ENCODE peak calls at places on chromosome 7, in eight cellular contexts. U is colonic mucosa, H is IMR-90, J is GM23248, O is MM.1S, K is keratinocyte, M is fibroblast of lung, B is H9. V is an unnamed sample.

GRCh38 chr7:23254051-23254681 is 7.6 kb downstream of the GPNMB start:
- DNase-seq in U (no peak), B (no peak), H (no peak), O (no peak), J (no peak), K (no peak), M (peak; percentile 65), V (no peak)

GRCh38 chr7:57071-57470 is 135.3 kb upstream of the FAM20C start:
- DNase-seq in H (no peak), U (no peak), O (no peak), J (no peak), B (no peak), K (no peak), M (no peak), V (no peak)

GRCh38 chr7:139682136-139683013 is 95.4 kb downstream of the HIPK2 start:
- DNase-seq in K (peak; percentile 86), U (no peak), O (no peak), H (peak; percentile 92), B (no peak), J (peak; percentile 94), M (peak; percentile 82), V (peak; percentile 88)

GRCh38 chr7:133265821-133266220 is 12.9 kb downstream of the EXOC4 start:
- DNase-seq in M (peak; percentile 49), U (no peak), J (peak; percentile 11), B (no peak), O (no peak), K (no peak), H (peak; percentile 21), V (no peak)

GRCh38 chr7:26937306-26937705 is 72.9 kb upstream of the SKAP2 start:
- DNase-seq in M (no peak), U (no peak), O (no peak), B (no peak), J (peak; percentile 66), H (no peak), K (no peak), V (no peak)

GRCh38 chr7:33946094-33946699 is 40.9 kb downstream of the BMPER start:
- DNase-seq in O (no peak), J (no peak), B (no peak), H (no peak), U (no peak), K (no peak), M (no peak), V (peak; percentile 68)

GRCh38 chr7:158112571-158113320 is 474.9 kb downstream of the PTPRN2 start:
- DNase-seq in M (no peak), J (no peak), O (no peak), K (no peak), U (no peak), H (no peak), B (no peak), V (no peak)

GRCh38 chr7:121329460-121330052 is 756 bp downstream of the WNT16 start:
- DNase-seq in K (no peak), M (peak; percentile 23), J (peak; percentile 26), U (peak; percentile 34), B (peak; percentile 74), H (no peak), O (peak; percentile 83), V (no peak)

GRCh38 chr7:885261-885892 is 9.0 kb downstream of the GET4 start:
- DNase-seq in K (no peak), M (no peak), U (no peak), J (no peak), O (no peak), H (no peak), B (no peak), V (no peak)

DNA sequence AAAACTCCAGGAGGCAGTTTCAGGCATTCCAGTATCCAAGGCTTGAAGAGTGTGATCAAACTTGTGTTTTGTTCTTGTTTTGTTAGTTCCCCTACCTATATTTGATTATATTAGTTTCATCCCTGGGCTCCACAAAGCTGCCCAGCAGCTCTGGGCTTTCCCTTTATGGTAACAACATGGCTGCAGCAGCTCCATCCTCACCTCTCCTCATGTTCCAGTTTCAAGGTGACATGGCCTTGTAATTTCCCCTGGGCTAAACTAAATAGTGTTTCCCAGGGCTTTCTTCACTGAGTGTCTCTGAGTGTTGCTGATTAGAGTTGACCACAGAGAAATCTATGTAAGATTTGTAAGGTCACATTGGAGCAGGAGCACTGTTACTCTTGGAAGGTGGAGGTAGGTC is 83.4 kb downstream of the MACC1 start:
- DNase-seq in U (no peak), H (no peak), O (no peak), J (no peak), K (no peak), B (no peak), M (no peak), V (no peak)
- H3K9ac ChIP-seq in U (no peak overlapping the region), H (no peak overlapping the region), O (no peak overlapping the region), J (no peak overlapping the region), K (no peak overlapping the region), B (no peak overlapping the region), M (no peak overlapping the region), V (no peak overlapping the region)

DNA sequence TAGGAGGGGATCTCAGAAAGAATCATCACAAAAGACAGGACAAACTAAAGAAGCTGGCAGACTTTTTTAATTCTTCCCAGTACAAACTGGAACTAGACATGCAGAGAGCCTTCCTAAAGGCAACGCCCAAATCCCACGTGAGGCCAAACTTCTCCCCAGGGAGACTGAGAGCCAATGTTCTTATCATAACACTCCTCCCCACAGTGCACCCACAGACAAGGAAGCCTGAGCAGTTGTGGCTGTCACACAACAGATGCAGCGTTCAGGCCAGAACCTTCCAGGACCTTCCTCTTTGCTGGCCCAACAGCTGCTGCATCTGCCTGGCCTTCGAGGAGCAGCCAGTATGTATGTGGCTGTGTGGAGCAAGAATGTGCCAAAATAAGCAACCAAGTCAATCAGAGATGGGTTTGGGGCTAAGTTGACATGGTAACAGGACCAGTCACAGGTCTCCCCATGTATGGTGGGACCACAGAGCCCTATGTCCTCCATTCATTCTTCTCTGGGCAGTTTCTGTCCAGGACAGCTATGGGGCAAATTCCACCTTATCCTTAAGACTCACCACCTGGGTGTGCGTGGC is 34.9 kb downstream of the SRPK2 start:
- DNase-seq in B (no peak), H (no peak), M (peak; percentile 35), U (peak; percentile 39), K (no peak), O (no peak), J (peak; percentile 72), V (no peak)
- H3K9ac ChIP-seq in B (no peak overlapping the region), H (no peak overlapping the region), M (no peak overlapping the region), U (no peak overlapping the region), K (no peak overlapping the region), O (no peak overlapping the region), J (peak overlapping the region; percentile 45), V (no peak overlapping the region)

GRCh38 chr7:100566018-100566531 is 7.6 kb downstream of the SAP25 start:
- DNase-seq in K (no peak), M (no peak), O (no peak), J (no peak), B (no peak), U (no peak), H (no peak), V (no peak)
- H3K9ac ChIP-seq in K (no peak overlapping the region), M (no peak overlapping the region), O (no peak overlapping the region), J (no peak overlapping the region), B (no peak overlapping the region), U (no peak overlapping the region), H (no peak overlapping the region), V (no peak overlapping the region)

DNA sequence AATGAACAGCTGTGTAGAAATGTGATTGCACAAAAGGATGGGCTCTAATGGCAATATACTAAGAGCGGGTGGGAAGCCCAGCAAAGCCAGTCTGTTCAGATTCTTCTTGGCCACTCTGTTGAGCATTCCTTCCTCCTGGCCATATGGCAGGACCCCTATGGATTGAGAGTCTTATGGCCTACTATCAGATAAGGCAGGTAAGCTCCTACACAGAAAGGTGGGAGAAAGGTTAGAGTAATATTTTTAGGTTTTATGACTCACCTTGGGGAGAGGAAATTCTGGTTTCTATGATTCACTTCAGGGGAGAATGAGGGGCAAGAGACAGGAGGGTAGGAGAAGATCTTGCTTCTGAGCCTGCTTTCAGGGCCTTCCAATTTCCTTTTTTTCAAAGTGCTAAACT is 15.1 kb upstream of the AKR1B10 start:
- DNase-seq in U (no peak), J (no peak), B (no peak), H (no peak), O (no peak), K (no peak), M (no peak), V (peak; percentile 87)
- H3K9ac ChIP-seq in U (no peak overlapping the region), J (no peak overlapping the region), B (no peak overlapping the region), H (no peak overlapping the region), O (no peak overlapping the region), K (no peak overlapping the region), M (no peak overlapping the region), V (peak overlapping the region; percentile 65)

GRCh38 chr7:43647772-43648643 is 65.1 kb downstream of the STK17A start:
- DNase-seq in U (peak; percentile 66), M (peak; percentile 100), H (peak; percentile 100), J (peak; percentile 99), B (no peak), K (peak; percentile 78), O (peak; percentile 9), V (peak; percentile 98)
- H3K9ac ChIP-seq in U (peak overlapping the region; percentile 61), M (peak overlapping the region; percentile 76), H (peak overlapping the region; percentile 78), J (peak overlapping the region; percentile 88), B (no peak overlapping the region), K (peak overlapping the region; percentile 51), O (peak overlapping the region; percentile 26), V (peak overlapping the region; percentile 88)

GRCh38 chr7:105839271-105839670 is 37.1 kb downstream of the ATXN7L1 start:
- DNase-seq in O (no peak), K (no peak), M (no peak), J (no peak), B (no peak), U (no peak), H (no peak), V (no peak)

GRCh38 chr7:105838273-105839141 is 37.9 kb downstream of the ATXN7L1 start:
- DNase-seq in J (peak; percentile 74), H (peak; percentile 73), M (peak; percentile 85), U (peak; percentile 70), K (no peak), B (no peak), O (no peak), V (no peak)

GRCh38 chr7:105835441-105835840 is 41.0 kb downstream of the ATXN7L1 start:
- DNase-seq in U (no peak), B (no peak), M (peak; percentile 35), H (no peak), J (no peak), K (no peak), O (no peak), V (no peak)

GRCh38 chr7:105840981-105841749 is 35.2 kb downstream of the ATXN7L1 start:
- DNase-seq in O (no peak), K (no peak), U (no peak), B (no peak), H (peak; percentile 47), J (no peak), M (no peak), V (no peak)

DNA sequence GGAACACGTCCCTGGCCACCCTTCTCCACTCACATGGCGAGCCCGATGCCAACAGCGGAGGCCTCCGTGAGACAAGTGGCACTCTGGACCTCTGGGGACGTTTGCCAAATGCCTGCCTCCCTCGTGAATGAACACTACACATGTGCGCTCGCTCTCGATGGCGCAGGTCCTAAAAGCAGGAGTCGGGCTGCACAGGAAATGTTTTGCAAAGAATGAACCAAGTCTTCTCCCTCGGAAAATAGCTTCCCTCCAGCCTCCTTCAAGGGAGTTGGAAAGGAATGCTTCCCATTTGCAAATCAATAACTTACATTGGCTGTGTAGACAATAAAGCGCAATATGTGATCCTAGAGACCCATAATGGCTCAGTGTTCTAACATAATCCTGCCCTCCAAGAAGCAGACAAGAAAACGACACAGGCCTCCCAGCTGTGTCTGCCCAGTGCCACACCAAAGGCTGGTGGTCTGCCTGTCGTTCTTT is 38.6 kb downstream of the ATXN7L1 start:
- DNase-seq in O (no peak), H (no peak), K (no peak), M (no peak), B (no peak), J (no peak), U (no peak), V (no peak)
- H3K9ac ChIP-seq in O (no peak overlapping the region), H (no peak overlapping the region), K (no peak overlapping the region), M (no peak overlapping the region), B (no peak overlapping the region), J (no peak overlapping the region), U (no peak overlapping the region), V (no peak overlapping the region)

V was measured in PC-3.